ENCODE peak calls at places on chromosomes 4 and X, in eight cellular contexts. One of them, this sample, is unnamed.

GRCh38 chrX:47166126-47166525 is 21.1 kb downstream of the RBM10 start:
- DNase-seq in NCI-H524: no peak
- DNase-seq in ureter: peak; percentile 19
- DNase-seq in foreskin keratinocyte: no peak
- DNase-seq in IMR-90: peak; percentile 32
- DNase-seq in H54: no peak
- DNase-seq in neural crest cell: no peak
- DNase-seq in stimulated activated CD4-positive, alpha-beta T cell treated with anti-CD3 and anti-CD28 coated beads, TNF-alpha, amount 100 ng/mL, for 48 hours: no peak
- DNase-seq in this sample: no peak

GRCh38 chrX:150680974-150681373 is 12.2 kb upstream of the MTMR1 start:
- DNase-seq in NCI-H524: peak; percentile 68
- DNase-seq in ureter: no peak
- DNase-seq in foreskin keratinocyte: no peak
- DNase-seq in IMR-90: peak; percentile 34
- DNase-seq in H54: no peak
- DNase-seq in neural crest cell: no peak
- DNase-seq in stimulated activated CD4-positive, alpha-beta T cell treated with anti-CD3 and anti-CD28 coated beads, TNF-alpha, amount 100 ng/mL, for 48 hours: no peak
- DNase-seq in this sample: no peak

GRCh38 chr4:6716958-6717655 is 1.1 kb downstream of the BLOC1S4 start:
- DNase-seq in NCI-H524: no peak
- DNase-seq in ureter: no peak
- DNase-seq in foreskin keratinocyte: no peak
- DNase-seq in IMR-90: peak; percentile 34
- DNase-seq in H54: no peak
- DNase-seq in neural crest cell: no peak
- DNase-seq in stimulated activated CD4-positive, alpha-beta T cell treated with anti-CD3 and anti-CD28 coated beads, TNF-alpha, amount 100 ng/mL, for 48 hours: no peak
- DNase-seq in this sample: no peak

GRCh38 chr4:176443646-176444409 is 124.1 kb downstream of the SPCS3 start:
- DNase-seq in NCI-H524: no peak
- DNase-seq in ureter: no peak
- DNase-seq in foreskin keratinocyte: peak; percentile 61
- DNase-seq in IMR-90: no peak
- DNase-seq in H54: no peak
- DNase-seq in neural crest cell: no peak
- DNase-seq in stimulated activated CD4-positive, alpha-beta T cell treated with anti-CD3 and anti-CD28 coated beads, TNF-alpha, amount 100 ng/mL, for 48 hours: no peak
- DNase-seq in this sample: no peak

GRCh38 chrX:55908685-55909212 is 191.2 kb downstream of the RRAGB start:
- DNase-seq in NCI-H524: no peak
- DNase-seq in ureter: no peak
- DNase-seq in foreskin keratinocyte: no peak
- DNase-seq in IMR-90: no peak
- DNase-seq in H54: no peak
- DNase-seq in neural crest cell: peak; percentile 1
- DNase-seq in stimulated activated CD4-positive, alpha-beta T cell treated with anti-CD3 and anti-CD28 coated beads, TNF-alpha, amount 100 ng/mL, for 48 hours: no peak
- DNase-seq in this sample: peak; percentile 9

GRCh38 chr4:99687120-99687519 is 29.5 kb upstream of the C4orf54 start:
- DNase-seq in NCI-H524: no peak
- DNase-seq in ureter: no peak
- DNase-seq in foreskin keratinocyte: no peak
- DNase-seq in IMR-90: no peak
- DNase-seq in H54: no peak
- DNase-seq in neural crest cell: no peak
- DNase-seq in stimulated activated CD4-positive, alpha-beta T cell treated with anti-CD3 and anti-CD28 coated beads, TNF-alpha, amount 100 ng/mL, for 48 hours: no peak
- DNase-seq in this sample: no peak

GRCh38 chr4:72948080-72948479 is 121.4 kb downstream of the COX18 start:
- DNase-seq in NCI-H524: no peak
- DNase-seq in ureter: no peak
- DNase-seq in foreskin keratinocyte: no peak
- DNase-seq in IMR-90: no peak
- DNase-seq in H54: no peak
- DNase-seq in neural crest cell: no peak
- DNase-seq in stimulated activated CD4-positive, alpha-beta T cell treated with anti-CD3 and anti-CD28 coated beads, TNF-alpha, amount 100 ng/mL, for 48 hours: no peak
- DNase-seq in this sample: no peak

GRCh38 chr4:54446556-54446955 is 211.2 kb upstream of the KIT start:
- DNase-seq in NCI-H524: no peak
- DNase-seq in ureter: no peak
- DNase-seq in foreskin keratinocyte: no peak
- DNase-seq in IMR-90: no peak
- DNase-seq in H54: no peak
- DNase-seq in neural crest cell: no peak
- DNase-seq in stimulated activated CD4-positive, alpha-beta T cell treated with anti-CD3 and anti-CD28 coated beads, TNF-alpha, amount 100 ng/mL, for 48 hours: no peak
- DNase-seq in this sample: no peak

GRCh38 chr4:39472396-39472795 is 13.5 kb downstream of the LIAS start:
- DNase-seq in NCI-H524: no peak
- DNase-seq in ureter: no peak
- DNase-seq in foreskin keratinocyte: no peak
- DNase-seq in IMR-90: no peak
- DNase-seq in H54: no peak
- DNase-seq in neural crest cell: no peak
- DNase-seq in stimulated activated CD4-positive, alpha-beta T cell treated with anti-CD3 and anti-CD28 coated beads, TNF-alpha, amount 100 ng/mL, for 48 hours: no peak
- DNase-seq in this sample: no peak

GRCh38 chrX:40102393-40103381 is 4.9 kb upstream of the BCOR start:
- DNase-seq in NCI-H524: no peak
- DNase-seq in ureter: no peak
- DNase-seq in foreskin keratinocyte: no peak
- DNase-seq in IMR-90: no peak
- DNase-seq in H54: no peak
- DNase-seq in neural crest cell: no peak
- DNase-seq in stimulated activated CD4-positive, alpha-beta T cell treated with anti-CD3 and anti-CD28 coated beads, TNF-alpha, amount 100 ng/mL, for 48 hours: no peak
- DNase-seq in this sample: no peak

GRCh38 chrX:39777623-39778025 is 320.1 kb downstream of the BCOR start:
- DNase-seq in NCI-H524: no peak
- DNase-seq in ureter: no peak
- DNase-seq in foreskin keratinocyte: no peak
- DNase-seq in IMR-90: no peak
- DNase-seq in H54: no peak
- DNase-seq in neural crest cell: no peak
- DNase-seq in stimulated activated CD4-positive, alpha-beta T cell treated with anti-CD3 and anti-CD28 coated beads, TNF-alpha, amount 100 ng/mL, for 48 hours: no peak
- DNase-seq in this sample: no peak

GRCh38 chr4:38663801-38664703 is at the start of gene KLF3:
- DNase-seq in NCI-H524: peak; percentile 76
- DNase-seq in ureter: peak; percentile 95
- DNase-seq in foreskin keratinocyte: no peak
- DNase-seq in IMR-90: peak; percentile 82
- DNase-seq in H54: peak; percentile 63
- DNase-seq in neural crest cell: peak; percentile 72
- DNase-seq in stimulated activated CD4-positive, alpha-beta T cell treated with anti-CD3 and anti-CD28 coated beads, TNF-alpha, amount 100 ng/mL, for 48 hours: peak; percentile 52
- DNase-seq in this sample: peak; percentile 96

GRCh38 chr4:1714303-1715001 is 2.3 kb upstream of the SLBP start:
- DNase-seq in NCI-H524: no peak
- DNase-seq in ureter: no peak
- DNase-seq in foreskin keratinocyte: no peak
- DNase-seq in IMR-90: no peak
- DNase-seq in H54: no peak
- DNase-seq in neural crest cell: no peak
- DNase-seq in stimulated activated CD4-positive, alpha-beta T cell treated with anti-CD3 and anti-CD28 coated beads, TNF-alpha, amount 100 ng/mL, for 48 hours: no peak
- DNase-seq in this sample: no peak

GRCh38 chr4:112073201-112073600 is 72.1 kb upstream of the FAM241A start:
- DNase-seq in NCI-H524: no peak
- DNase-seq in ureter: no peak
- DNase-seq in foreskin keratinocyte: no peak
- DNase-seq in IMR-90: no peak
- DNase-seq in H54: no peak
- DNase-seq in neural crest cell: no peak
- DNase-seq in stimulated activated CD4-positive, alpha-beta T cell treated with anti-CD3 and anti-CD28 coated beads, TNF-alpha, amount 100 ng/mL, for 48 hours: no peak
- DNase-seq in this sample: no peak

GRCh38 chr4:111937368-111937767 is 207.9 kb upstream of the FAM241A start:
- DNase-seq in NCI-H524: peak; percentile 42
- DNase-seq in ureter: no peak
- DNase-seq in foreskin keratinocyte: no peak
- DNase-seq in IMR-90: peak; percentile 2
- DNase-seq in H54: no peak
- DNase-seq in neural crest cell: no peak
- DNase-seq in stimulated activated CD4-positive, alpha-beta T cell treated with anti-CD3 and anti-CD28 coated beads, TNF-alpha, amount 100 ng/mL, for 48 hours: no peak
- DNase-seq in this sample: no peak

GRCh38 chr4:130995988-130996387 is 1900.0 kb downstream of the C4orf33 start:
- DNase-seq in NCI-H524: no peak
- DNase-seq in ureter: no peak
- DNase-seq in foreskin keratinocyte: no peak
- DNase-seq in IMR-90: no peak
- DNase-seq in H54: no peak
- DNase-seq in neural crest cell: no peak
- DNase-seq in stimulated activated CD4-positive, alpha-beta T cell treated with anti-CD3 and anti-CD28 coated beads, TNF-alpha, amount 100 ng/mL, for 48 hours: no peak
- DNase-seq in this sample: no peak

GRCh38 chrX:39764441-39764914 is 333.3 kb downstream of the BCOR start:
- DNase-seq in NCI-H524: peak; percentile 97
- DNase-seq in ureter: no peak
- DNase-seq in foreskin keratinocyte: no peak
- DNase-seq in IMR-90: peak; percentile 34
- DNase-seq in H54: no peak
- DNase-seq in neural crest cell: no peak
- DNase-seq in stimulated activated CD4-positive, alpha-beta T cell treated with anti-CD3 and anti-CD28 coated beads, TNF-alpha, amount 100 ng/mL, for 48 hours: no peak
- DNase-seq in this sample: no peak

GRCh38 chr4:4821577-4821976 is 37.9 kb upstream of the MSX1 start:
- DNase-seq in NCI-H524: no peak
- DNase-seq in ureter: no peak
- DNase-seq in foreskin keratinocyte: no peak
- DNase-seq in IMR-90: no peak
- DNase-seq in H54: no peak
- DNase-seq in neural crest cell: no peak
- DNase-seq in stimulated activated CD4-positive, alpha-beta T cell treated with anti-CD3 and anti-CD28 coated beads, TNF-alpha, amount 100 ng/mL, for 48 hours: no peak
- DNase-seq in this sample: no peak

GRCh38 chr4:69038582-69038981 is 57.7 kb upstream of the UGT2B7 start:
- DNase-seq in NCI-H524: no peak
- DNase-seq in ureter: no peak
- DNase-seq in foreskin keratinocyte: no peak
- DNase-seq in IMR-90: peak; percentile 63
- DNase-seq in H54: no peak
- DNase-seq in neural crest cell: no peak
- DNase-seq in stimulated activated CD4-positive, alpha-beta T cell treated with anti-CD3 and anti-CD28 coated beads, TNF-alpha, amount 100 ng/mL, for 48 hours: no peak
- DNase-seq in this sample: no peak

This sample was measured in AG08396.